ENCODE peak calls at places on chromosomes 6 and 20, in six cellular contexts. One of them, this sample, is unnamed.

GRCh38 chr20:7667194-7667593 is 273.1 kb downstream of the HAO1 start:
- DNase-seq in H9: no peak
- DNase-seq in trophoblast cell: no peak
- DNase-seq in IMR-90: no peak
- DNase-seq in neuronal stem cell: no peak
- DNase-seq in H1: no peak
- DNase-seq in this sample: no peak

GRCh38 chr20:5096463-5096862 is 23.3 kb downstream of the PCNA start:
- DNase-seq in H1: no peak
- DNase-seq in neuronal stem cell: no peak
- DNase-seq in trophoblast cell: no peak
- DNase-seq in IMR-90: no peak
- DNase-seq in H9: no peak
- DNase-seq in this sample: no peak

GRCh38 chr20:41375846-41376245 is 9.2 kb upstream of the EMILIN3 start:
- DNase-seq in H1: no peak
- DNase-seq in neuronal stem cell: no peak
- DNase-seq in trophoblast cell: no peak
- DNase-seq in H9: no peak
- DNase-seq in IMR-90: no peak
- DNase-seq in this sample: no peak

GRCh38 chr6:18447552-18447951 is 60.4 kb downstream of the RNF144B start:
- DNase-seq in H9: no peak
- DNase-seq in IMR-90: peak; percentile 74
- DNase-seq in neuronal stem cell: no peak
- DNase-seq in trophoblast cell: no peak
- DNase-seq in H1: no peak
- DNase-seq in this sample: no peak

GRCh38 chr20:39939241-39939865 is 749.7 kb downstream of the MAFB start:
- DNase-seq in IMR-90: no peak
- DNase-seq in neuronal stem cell: no peak
- DNase-seq in trophoblast cell: no peak
- DNase-seq in H9: no peak
- DNase-seq in H1: no peak
- DNase-seq in this sample: peak; percentile 3

GRCh38 chr20:43667341-43668132 is 623 bp downstream of the MYBL2 start:
- DNase-seq in neuronal stem cell: peak; percentile 23
- DNase-seq in trophoblast cell: no peak
- DNase-seq in IMR-90: no peak
- DNase-seq in H1: peak; percentile 68
- DNase-seq in H9: peak; percentile 52
- DNase-seq in this sample: peak; percentile 12

GRCh38 chr20:44696315-44696714 is 18.9 kb upstream of the CCN5 start:
- DNase-seq in H9: no peak
- DNase-seq in H1: no peak
- DNase-seq in neuronal stem cell: no peak
- DNase-seq in IMR-90: no peak
- DNase-seq in trophoblast cell: no peak
- DNase-seq in this sample: no peak

GRCh38 chr20:38156888-38157634 is 8.0 kb downstream of the TGM2 start:
- DNase-seq in H9: no peak
- DNase-seq in IMR-90: peak; percentile 34
- DNase-seq in neuronal stem cell: no peak
- DNase-seq in H1: no peak
- DNase-seq in trophoblast cell: no peak
- DNase-seq in this sample: no peak

GRCh38 chr6:53109612-53110011 is 39.0 kb downstream of the GCM1 start:
- DNase-seq in neuronal stem cell: no peak
- DNase-seq in trophoblast cell: no peak
- DNase-seq in IMR-90: no peak
- DNase-seq in H1: no peak
- DNase-seq in H9: no peak
- DNase-seq in this sample: no peak

GRCh38 chr6:35213161-35213823 is 464 bp upstream of the SCUBE3 start:
- DNase-seq in H9: peak; percentile 77
- DNase-seq in H1: no peak
- DNase-seq in trophoblast cell: no peak
- DNase-seq in IMR-90: no peak
- DNase-seq in neuronal stem cell: peak; percentile 91
- DNase-seq in this sample: no peak

GRCh38 chr20:51172558-51173428 is 149.9 kb upstream of the KCNG1 start:
- DNase-seq in IMR-90: no peak
- DNase-seq in trophoblast cell: peak; percentile 10
- DNase-seq in H9: peak; percentile 31
- DNase-seq in neuronal stem cell: no peak
- DNase-seq in H1: no peak
- DNase-seq in this sample: no peak

GRCh38 chr6:10099086-10099499 is 315.8 kb downstream of the TFAP2A start:
- DNase-seq in IMR-90: no peak
- DNase-seq in H1: peak; percentile 51
- DNase-seq in H9: peak; percentile 63
- DNase-seq in neuronal stem cell: no peak
- DNase-seq in trophoblast cell: peak; percentile 67
- DNase-seq in this sample: no peak

GRCh38 chr20:4113996-4114603 is 98.7 kb upstream of the RNF24 start:
- DNase-seq in H1: peak; percentile 37
- DNase-seq in trophoblast cell: no peak
- DNase-seq in H9: no peak
- DNase-seq in neuronal stem cell: no peak
- DNase-seq in IMR-90: no peak
- DNase-seq in this sample: no peak

GRCh38 chr6:112202639-112203341 is 51.6 kb downstream of the LAMA4 start:
- DNase-seq in H9: no peak
- DNase-seq in trophoblast cell: peak; percentile 58
- DNase-seq in neuronal stem cell: no peak
- DNase-seq in H1: no peak
- DNase-seq in IMR-90: no peak
- DNase-seq in this sample: peak; percentile 45

GRCh38 chr6:24890471-24890870 is 45.3 kb downstream of the RIPOR2 start:
- DNase-seq in neuronal stem cell: no peak
- DNase-seq in H1: no peak
- DNase-seq in IMR-90: no peak
- DNase-seq in H9: no peak
- DNase-seq in trophoblast cell: no peak
- DNase-seq in this sample: no peak

GRCh38 chr6:49004806-49005205 is 458.2 kb downstream of the MMUT start:
- DNase-seq in H1: no peak
- DNase-seq in neuronal stem cell: no peak
- DNase-seq in H9: no peak
- DNase-seq in IMR-90: no peak
- DNase-seq in trophoblast cell: no peak
- DNase-seq in this sample: no peak

GRCh38 chr20:63884506-63885263 is 10.2 kb upstream of the DNAJC5 start:
- DNase-seq in IMR-90: no peak
- DNase-seq in neuronal stem cell: no peak
- DNase-seq in H1: no peak
- DNase-seq in trophoblast cell: no peak
- DNase-seq in H9: no peak
- DNase-seq in this sample: no peak

GRCh38 chr6:135673671-135674309 is 176.2 kb upstream of the AHI1 start:
- DNase-seq in IMR-90: peak; percentile 79
- DNase-seq in neuronal stem cell: no peak
- DNase-seq in H9: no peak
- DNase-seq in trophoblast cell: no peak
- DNase-seq in H1: no peak
- DNase-seq in this sample: no peak

GRCh38 chr6:53547166-53547814 is 2.4 kb upstream of the GCLC start:
- DNase-seq in IMR-90: no peak
- DNase-seq in trophoblast cell: no peak
- DNase-seq in H1: no peak
- DNase-seq in H9: no peak
- DNase-seq in neuronal stem cell: no peak
- DNase-seq in this sample: no peak

GRCh38 chr6:74588094-74588493 is 617.8 kb downstream of the COL12A1 start:
- DNase-seq in neuronal stem cell: no peak
- DNase-seq in H9: no peak
- DNase-seq in IMR-90: no peak
- DNase-seq in trophoblast cell: no peak
- DNase-seq in H1: no peak
- DNase-seq in this sample: no peak

GRCh38 chr20:24600012-24600411 is 130.6 kb downstream of the SYNDIG1 start:
- DNase-seq in neuronal stem cell: no peak
- DNase-seq in trophoblast cell: no peak
- DNase-seq in H1: no peak
- DNase-seq in H9: no peak
- DNase-seq in IMR-90: no peak
- DNase-seq in this sample: no peak

GRCh38 chr20:63628246-63628975 is 1.5 kb upstream of the GMEB2 start:
- DNase-seq in H1: no peak
- DNase-seq in IMR-90: peak; percentile 62
- DNase-seq in neuronal stem cell: no peak
- DNase-seq in H9: no peak
- DNase-seq in trophoblast cell: peak; percentile 67
- DNase-seq in this sample: no peak

GRCh38 chr6:97240222-97240621 is 42.8 kb downstream of the MMS22L start:
- DNase-seq in H1: no peak
- DNase-seq in trophoblast cell: no peak
- DNase-seq in H9: no peak
- DNase-seq in IMR-90: peak; percentile 74
- DNase-seq in neuronal stem cell: no peak
- DNase-seq in this sample: no peak

GRCh38 chr6:152309648-152310047 is 327.5 kb downstream of the SYNE1 start:
- DNase-seq in neuronal stem cell: no peak
- DNase-seq in trophoblast cell: peak; percentile 93
- DNase-seq in H1: no peak
- DNase-seq in IMR-90: no peak
- DNase-seq in H9: peak; percentile 34
- DNase-seq in this sample: no peak

DNA sequence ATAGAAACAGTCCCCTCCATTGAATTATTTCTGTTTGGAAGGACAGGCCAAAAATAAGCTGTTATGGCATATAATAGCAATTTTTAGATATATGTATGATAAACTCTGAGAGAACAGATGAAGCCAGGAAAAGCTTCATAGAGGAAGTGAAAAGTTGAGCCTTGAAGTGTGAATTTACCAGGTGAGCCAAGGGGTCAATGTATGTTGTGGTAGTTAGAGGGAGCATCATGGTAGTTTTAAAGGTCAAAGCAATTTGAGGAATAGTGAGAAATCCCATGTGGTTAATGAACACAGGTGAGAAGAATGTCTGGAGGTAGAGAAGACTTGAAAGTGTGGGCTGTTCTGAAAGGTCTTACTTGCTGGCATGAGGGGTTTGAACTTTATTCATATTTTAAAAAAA is 47.0 kb downstream of the COL19A1 start:
- DNase-seq in H9: no peak
- DNase-seq in H1: no peak
- DNase-seq in IMR-90: no peak
- DNase-seq in trophoblast cell: no peak
- DNase-seq in neuronal stem cell: no peak
- DNase-seq in this sample: no peak
- H4K91ac ChIP-seq in H9: no peak overlapping the region
- H4K91ac ChIP-seq in H1: no peak overlapping the region
- H4K91ac ChIP-seq in IMR-90: no peak overlapping the region
- H4K91ac ChIP-seq in trophoblast cell: no peak overlapping the region
- H4K91ac ChIP-seq in neuronal stem cell: no peak overlapping the region
- H4K91ac ChIP-seq in this sample: no peak overlapping the region

DNA sequence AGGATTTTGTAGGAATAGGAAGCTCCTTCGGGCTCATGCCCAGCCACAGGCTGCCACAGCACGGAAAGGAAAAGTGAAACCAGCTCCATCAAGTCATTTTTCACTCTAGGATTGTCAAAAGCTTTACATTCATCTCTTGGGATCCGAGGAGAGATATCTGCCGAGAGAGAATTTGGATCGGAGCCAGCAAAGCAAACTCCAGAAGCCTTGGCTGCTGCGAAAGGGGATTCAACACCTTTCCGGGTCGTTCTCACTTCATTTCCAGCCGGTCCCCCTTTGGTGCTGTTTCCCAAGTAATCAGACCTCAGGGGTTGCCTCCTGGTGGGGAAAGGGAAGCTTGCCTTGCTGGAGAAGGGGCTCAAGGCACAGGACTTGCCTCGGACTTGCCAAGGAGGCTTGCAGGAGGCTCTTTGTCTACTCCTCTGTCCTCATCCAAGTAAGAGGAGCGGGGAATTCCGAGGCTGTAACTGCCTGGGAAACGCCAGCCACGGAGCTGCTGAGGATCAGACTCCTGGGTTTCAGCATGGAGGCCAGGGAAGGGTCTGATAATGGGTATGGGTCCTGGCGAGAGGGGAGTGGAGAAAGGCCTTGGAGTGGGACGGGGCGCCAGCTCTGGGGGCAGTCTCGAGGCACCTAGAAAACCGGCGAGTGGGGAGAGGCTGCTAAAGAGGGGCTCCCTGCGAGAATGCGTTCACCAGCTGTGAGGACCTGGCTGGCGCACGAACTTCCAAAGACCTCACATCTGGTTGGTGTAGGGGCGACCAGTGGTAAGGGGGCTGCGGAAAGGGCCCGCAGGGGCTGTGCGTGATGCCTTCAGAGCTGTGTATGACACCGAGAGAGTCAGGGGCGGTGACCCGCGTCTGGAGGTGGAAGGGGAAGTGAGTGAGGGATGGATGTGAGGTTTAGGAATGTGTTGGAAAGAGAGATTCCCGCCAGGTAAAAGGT is 702 bp downstream of the ETV7 start:
- DNase-seq in H1: peak; percentile 65
- DNase-seq in trophoblast cell: peak; percentile 60
- DNase-seq in neuronal stem cell: no peak
- DNase-seq in H9: peak; percentile 66
- DNase-seq in IMR-90: peak; percentile 67
- DNase-seq in this sample: peak; percentile 80
- H3K23ac ChIP-seq in H1: no peak overlapping the region
- H3K23ac ChIP-seq in trophoblast cell: no peak overlapping the region
- H3K23ac ChIP-seq in neuronal stem cell: peak overlapping the region; percentile 11
- H3K23ac ChIP-seq in H9: no peak overlapping the region
- H3K23ac ChIP-seq in IMR-90: peak overlapping the region; percentile 37
- H3K23ac ChIP-seq in this sample: peak overlapping the region; percentile 89

DNA sequence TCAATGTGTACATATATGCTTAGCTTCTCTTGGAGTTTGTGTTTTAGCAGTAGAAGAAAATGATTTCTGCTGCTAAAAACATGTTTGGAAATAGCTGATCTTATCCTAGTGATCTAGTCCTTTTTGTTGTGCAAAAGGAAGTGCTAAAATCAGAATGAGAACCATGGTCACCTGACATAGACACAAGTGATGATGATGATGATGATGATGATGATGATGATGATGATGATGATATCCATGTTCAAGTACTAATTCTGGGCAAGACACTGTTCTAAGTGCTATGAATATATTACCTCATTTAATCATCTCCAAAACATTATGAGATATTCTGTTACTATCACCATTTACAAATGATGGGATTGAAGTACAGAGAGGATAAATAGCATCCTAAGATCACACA is 79.8 kb downstream of the ANKEF1 start:
- DNase-seq in H9: no peak
- DNase-seq in trophoblast cell: no peak
- DNase-seq in neuronal stem cell: no peak
- DNase-seq in H1: no peak
- DNase-seq in IMR-90: no peak
- DNase-seq in this sample: no peak
- H4K91ac ChIP-seq in H9: no peak overlapping the region
- H4K91ac ChIP-seq in trophoblast cell: no peak overlapping the region
- H4K91ac ChIP-seq in neuronal stem cell: no peak overlapping the region
- H4K91ac ChIP-seq in H1: no peak overlapping the region
- H4K91ac ChIP-seq in IMR-90: no peak overlapping the region
- H4K91ac ChIP-seq in this sample: no peak overlapping the region

GRCh38 chr6:114446342-114446741 is 103.5 kb upstream of the HS3ST5 start:
- DNase-seq in neuronal stem cell: no peak
- DNase-seq in IMR-90: no peak
- DNase-seq in trophoblast cell: no peak
- DNase-seq in H1: no peak
- DNase-seq in H9: no peak
- DNase-seq in this sample: no peak
- H3K23ac ChIP-seq in neuronal stem cell: no peak overlapping the region
- H3K23ac ChIP-seq in IMR-90: no peak overlapping the region
- H3K23ac ChIP-seq in trophoblast cell: no peak overlapping the region
- H3K23ac ChIP-seq in H1: no peak overlapping the region
- H3K23ac ChIP-seq in H9: no peak overlapping the region
- H3K23ac ChIP-seq in this sample: no peak overlapping the region

GRCh38 chr6:123594776-123595175 is 42.0 kb downstream of the TRDN start:
- DNase-seq in H9: no peak
- DNase-seq in neuronal stem cell: no peak
- DNase-seq in IMR-90: no peak
- DNase-seq in trophoblast cell: no peak
- DNase-seq in H1: no peak
- DNase-seq in this sample: no peak
- H4K91ac ChIP-seq in H9: no peak overlapping the region
- H4K91ac ChIP-seq in neuronal stem cell: no peak overlapping the region
- H4K91ac ChIP-seq in IMR-90: no peak overlapping the region
- H4K91ac ChIP-seq in trophoblast cell: no peak overlapping the region
- H4K91ac ChIP-seq in H1: no peak overlapping the region
- H4K91ac ChIP-seq in this sample: no peak overlapping the region